ENCODE peak calls at places on chromosomes 7 and 10, in six cellular contexts. P is H9, E is IMR-90, U is neuronal stem cell, Q is H1, R is mesenchymal stem cell. W is an unnamed sample.

GRCh38 chr10:78038791-78039547 is 5.3 kb downstream of the RPS24 start:
- DNase-seq in P (no peak), E (no peak), U (no peak), Q (no peak), R (no peak), W (no peak)

GRCh38 chr10:53840668-53841067 is 960.4 kb downstream of the PCDH15 start:
- DNase-seq in P (no peak), E (no peak), U (no peak), Q (no peak), R (no peak), W (no peak)

GRCh38 chr7:93142127-93142526 is 6.1 kb downstream of the SAMD9L start:
- DNase-seq in P (no peak), E (no peak), U (no peak), Q (no peak), R (no peak), W (no peak)

GRCh38 chr7:6306471-6306870 is 34.0 kb upstream of the CYTH3 start:
- DNase-seq in P (no peak), E (peak; percentile 74), U (no peak), Q (no peak), R (peak; percentile 43), W (peak; percentile 95)

GRCh38 chr10:125878957-125879835 is 1.9 kb downstream of the DHX32 start:
- DNase-seq in P (no peak), E (peak; percentile 96), U (no peak), Q (no peak), R (peak; percentile 96), W (no peak)

GRCh38 chr7:107384025-107384424 is 85.8 kb upstream of the GPR22 start:
- DNase-seq in P (no peak), E (no peak), U (no peak), Q (no peak), R (no peak), W (no peak)

GRCh38 chr7:88226886-88227516 is 7.2 kb upstream of the SRI start:
- DNase-seq in P (no peak), E (peak; percentile 80), U (no peak), Q (no peak), R (peak; percentile 31), W (peak; percentile 97)

GRCh38 chr10:51188013-51188412 is 113.7 kb downstream of the PRKG1 start:
- DNase-seq in P (no peak), E (no peak), U (no peak), Q (no peak), R (no peak), W (no peak)

GRCh38 chr10:98268694-98269386 is 846 bp upstream of the LOXL4 start:
- DNase-seq in P (no peak), E (no peak), U (no peak), Q (no peak), R (no peak), W (peak; percentile 14)

GRCh38 chr10:77079902-77080301 is 557.7 kb downstream of the KCNMA1 start:
- DNase-seq in P (no peak), E (no peak), U (no peak), Q (no peak), R (no peak), W (no peak)

GRCh38 chr7:150415161-150416160 is 35.0 kb upstream of the GIMAP8 start:
- DNase-seq in P (peak; percentile 8), E (no peak), U (no peak), Q (no peak), R (no peak), W (no peak)

GRCh38 chr7:65731562-65732035 is 141.3 kb upstream of the VKORC1L1 start:
- DNase-seq in P (peak; percentile 71), E (no peak), U (peak; percentile 27), Q (no peak), R (peak; percentile 53), W (peak; percentile 52)

GRCh38 chr7:54888067-54888735 is 129.2 kb upstream of the SEC61G start:
- DNase-seq in P (peak; percentile 42), E (no peak), U (peak; percentile 8), Q (no peak), R (peak; percentile 12), W (no peak)

GRCh38 chr7:129144834-129145668 is 544 bp downstream of the TSPAN33 start:
- DNase-seq in P (no peak), E (no peak), U (no peak), Q (no peak), R (no peak), W (no peak)

GRCh38 chr7:38070718-38071117 is 107.3 kb upstream of the STARD3NL start:
- DNase-seq in P (peak; percentile 45), E (peak; percentile 0), U (peak; percentile 8), Q (no peak), R (peak; percentile 1), W (no peak)

GRCh38 chr7:135536160-135536559 is 21.6 kb upstream of the NUP205 start:
- DNase-seq in P (no peak), E (peak; percentile 37), U (no peak), Q (no peak), R (peak; percentile 53), W (peak; percentile 53)

GRCh38 chr7:129845972-129846327 is 106.8 kb downstream of the UBE2H start:
- DNase-seq in P (no peak), E (peak; percentile 91), U (no peak), Q (no peak), R (peak; percentile 83), W (no peak)

GRCh38 chr7:76151932-76152331 is 49.8 kb upstream of the SRRM3 start:
- DNase-seq in P (no peak), E (no peak), U (no peak), Q (no peak), R (no peak), W (no peak)

GRCh38 chr7:988426-988911 is 5.5 kb downstream of the CYP2W1 start:
- DNase-seq in P (no peak), E (no peak), U (no peak), Q (no peak), R (no peak), W (no peak)

GRCh38 chr10:117548191-117548668 is 5.7 kb downstream of the EMX2 start:
- DNase-seq in P (no peak), E (no peak), U (no peak), Q (no peak), R (no peak), W (no peak)

GRCh38 chr7:45990276-45990675 is 69.2 kb upstream of the IGFBP3 start:
- DNase-seq in P (no peak), E (no peak), U (no peak), Q (no peak), R (no peak), W (peak; percentile 49)

GRCh38 chr10:73935895-73936294 is 25.0 kb downstream of the PLAU start:
- DNase-seq in P (no peak), E (no peak), U (no peak), Q (no peak), R (no peak), W (no peak)

GRCh38 chr10:91034042-91034441 is 113.2 kb upstream of the ANKRD1 start:
- DNase-seq in P (no peak), E (no peak), U (no peak), Q (no peak), R (no peak), W (no peak)

GRCh38 chr7:23230586-23231195 is 15.9 kb upstream of the GPNMB start:
- DNase-seq in P (no peak), E (no peak), U (no peak), Q (no peak), R (no peak), W (no peak)

GRCh38 chr7:117901089-117901797 is 28.0 kb upstream of the CTTNBP2 start:
- DNase-seq in P (no peak), E (no peak), U (no peak), Q (no peak), R (no peak), W (no peak)

GRCh38 chr10:16260388-16260787 is 176.4 kb upstream of the PTER start:
- DNase-seq in P (no peak), E (no peak), U (no peak), Q (no peak), R (no peak), W (no peak)

GRCh38 chr10:58512470-58513188 is at the start of gene BICC1:
- DNase-seq in P (peak; percentile 42), E (peak; percentile 38), U (peak; percentile 48), Q (no peak), R (peak; percentile 45), W (no peak)

GRCh38 chr7:77415822-77416620 is at the start of gene GSAP:
- DNase-seq in P (peak; percentile 62), E (no peak), U (peak; percentile 26), Q (no peak), R (peak; percentile 43), W (peak; percentile 35)

GRCh38 chr10:95920798-95921426 is 13.1 kb downstream of the CC2D2B start:
- DNase-seq in P (peak; percentile 33), E (no peak), U (no peak), Q (no peak), R (no peak), W (no peak)

GRCh38 chr10:96560489-96560888 is 26.3 kb downstream of the TM9SF3 start:
- DNase-seq in P (no peak), E (no peak), U (no peak), Q (no peak), R (no peak), W (no peak)

GRCh38 chr10:25934673-25935139 is 677 bp downstream of the MYO3A start:
- DNase-seq in P (peak; percentile 63), E (no peak), U (no peak), Q (no peak), R (no peak), W (peak; percentile 8)

GRCh38 chr7:38323156-38323555 is 49.7 kb upstream of the TARP start:
- DNase-seq in P (no peak), E (no peak), U (no peak), Q (no peak), R (no peak), W (no peak)

GRCh38 chr10:130926442-130926841 is 385.1 kb downstream of the TCERG1L start:
- DNase-seq in P (peak; percentile 9), E (no peak), U (no peak), Q (no peak), R (no peak), W (no peak)

GRCh38 chr7:156148547-156148946 is 336.3 kb upstream of the SHH start:
- DNase-seq in P (no peak), E (no peak), U (no peak), Q (no peak), R (no peak), W (no peak)
- H4K91ac ChIP-seq in P (no peak overlapping the region), E (no peak overlapping the region), U (peak overlapping the region; percentile 5), Q (no peak overlapping the region), R (no peak overlapping the region), W (no peak overlapping the region)

GRCh38 chr7:158825628-158826289 is 3.5 kb downstream of the ESYT2 start:
- DNase-seq in P (no peak), E (no peak), U (no peak), Q (no peak), R (no peak), W (no peak)
- H3K27ac ChIP-seq in P (no peak overlapping the region), E (no peak overlapping the region), U (no peak overlapping the region), Q (no peak overlapping the region), R (no peak overlapping the region), W (no peak overlapping the region)

GRCh38 chr7:26958834-26959233 is 94.4 kb upstream of the SKAP2 start:
- DNase-seq in P (no peak), E (peak; percentile 94), U (no peak), Q (no peak), R (peak; percentile 34), W (no peak)
- H4K91ac ChIP-seq in P (no peak overlapping the region), E (no peak overlapping the region), U (no peak overlapping the region), Q (no peak overlapping the region), R (no peak overlapping the region), W (no peak overlapping the region)

DNA sequence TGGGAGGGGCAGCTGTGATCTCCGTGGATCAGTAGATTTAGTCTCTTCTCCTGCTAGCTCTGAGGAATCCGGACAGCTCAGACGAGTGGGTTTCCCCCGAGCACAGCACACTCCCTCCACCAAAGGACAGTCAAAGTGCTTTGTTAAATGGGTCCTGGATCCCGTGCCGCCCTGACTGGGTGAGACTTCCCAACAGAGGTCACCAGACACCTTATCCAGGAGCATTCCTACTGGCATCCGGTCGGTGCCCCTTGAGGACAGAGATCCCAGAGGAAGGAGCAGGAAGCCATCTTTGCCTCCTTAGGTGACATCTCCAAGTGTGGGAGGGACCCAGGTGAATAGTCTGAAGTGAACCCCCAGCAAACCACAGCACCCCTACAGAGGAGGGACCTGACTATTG is 1148.9 kb downstream of the CNTNAP2 start:
- DNase-seq in P (no peak), E (no peak), U (no peak), Q (no peak), R (no peak), W (no peak)
- H3K27ac ChIP-seq in P (no peak overlapping the region), E (no peak overlapping the region), U (no peak overlapping the region), Q (no peak overlapping the region), R (no peak overlapping the region), W (no peak overlapping the region)